ENCODE peak calls at places on chromosomes 6 and 20, in four cellular contexts. One of them, this sample, is unnamed.

GRCh38 chr6:109961666-109962065 is 16.4 kb upstream of the GPR6 start:
- DNase-seq in MCF 10A: peak; percentile 39
- DNase-seq in AG04450: no peak
- DNase-seq in H9: no peak
- DNase-seq in this sample: no peak

GRCh38 chr6:43301081-43301870 is 3.2 kb downstream of the SLC22A7 start:
- DNase-seq in MCF 10A: no peak
- DNase-seq in AG04450: no peak
- DNase-seq in H9: no peak
- DNase-seq in this sample: peak; percentile 40

GRCh38 chr6:42136508-42137191 is 5.8 kb downstream of the C6orf132 start:
- DNase-seq in MCF 10A: peak; percentile 53
- DNase-seq in AG04450: peak; percentile 42
- DNase-seq in H9: peak; percentile 89
- DNase-seq in this sample: peak; percentile 92

GRCh38 chr6:158500016-158500735 is 59.7 kb upstream of the TMEM181 start:
- DNase-seq in MCF 10A: peak; percentile 49
- DNase-seq in AG04450: no peak
- DNase-seq in H9: no peak
- DNase-seq in this sample: no peak

GRCh38 chr6:147560670-147561069 is 52.2 kb downstream of the SAMD5 start:
- DNase-seq in MCF 10A: no peak
- DNase-seq in AG04450: no peak
- DNase-seq in H9: no peak
- DNase-seq in this sample: no peak

GRCh38 chr20:16528078-16528477 is 45.2 kb downstream of the KIF16B start:
- DNase-seq in MCF 10A: peak; percentile 94
- DNase-seq in AG04450: peak; percentile 84
- DNase-seq in H9: no peak
- DNase-seq in this sample: peak; percentile 87

GRCh38 chr20:11305406-11305805 is 612.3 kb upstream of the BTBD3 start:
- DNase-seq in MCF 10A: no peak
- DNase-seq in AG04450: no peak
- DNase-seq in H9: peak; percentile 35
- DNase-seq in this sample: no peak

GRCh38 chr20:23596856-23597255 is 8.9 kb downstream of the CST9 start:
- DNase-seq in MCF 10A: peak; percentile 32
- DNase-seq in AG04450: no peak
- DNase-seq in H9: no peak
- DNase-seq in this sample: no peak

GRCh38 chr6:150573041-150573681 is 26.5 kb upstream of the PLEKHG1 start:
- DNase-seq in MCF 10A: no peak
- DNase-seq in AG04450: no peak
- DNase-seq in H9: no peak
- DNase-seq in this sample: peak; percentile 89

GRCh38 chr20:31239139-31239538 is 18.3 kb upstream of the DEFB115 start:
- DNase-seq in MCF 10A: no peak
- DNase-seq in AG04450: no peak
- DNase-seq in H9: no peak
- DNase-seq in this sample: no peak

GRCh38 chr6:134822920-134823430 is 126.9 kb downstream of the ALDH8A1 start:
- DNase-seq in MCF 10A: peak; percentile 88
- DNase-seq in AG04450: peak; percentile 66
- DNase-seq in H9: peak; percentile 74
- DNase-seq in this sample: peak; percentile 89

GRCh38 chr6:37938909-37939308 is 119.4 kb downstream of the ZFAND3 start:
- DNase-seq in MCF 10A: no peak
- DNase-seq in AG04450: no peak
- DNase-seq in H9: no peak
- DNase-seq in this sample: no peak

GRCh38 chr6:140320081-140320798 is 945.8 kb upstream of the CITED2 start:
- DNase-seq in MCF 10A: no peak
- DNase-seq in AG04450: peak; percentile 4
- DNase-seq in H9: no peak
- DNase-seq in this sample: no peak

GRCh38 chr20:21693322-21693721 is 12.1 kb upstream of the PAX1 start:
- DNase-seq in MCF 10A: peak; percentile 9
- DNase-seq in AG04450: no peak
- DNase-seq in H9: peak; percentile 73
- DNase-seq in this sample: no peak

GRCh38 chr20:10658051-10658823 is 15.6 kb downstream of the JAG1 start:
- DNase-seq in MCF 10A: no peak
- DNase-seq in AG04450: no peak
- DNase-seq in H9: no peak
- DNase-seq in this sample: no peak

GRCh38 chr6:160952633-160953281 is 38.8 kb upstream of the MAP3K4 start:
- DNase-seq in MCF 10A: peak; percentile 58
- DNase-seq in AG04450: no peak
- DNase-seq in H9: no peak
- DNase-seq in this sample: no peak

GRCh38 chr6:5012531-5012930 is 8.7 kb upstream of the RPP40 start:
- DNase-seq in MCF 10A: no peak
- DNase-seq in AG04450: no peak
- DNase-seq in H9: no peak
- DNase-seq in this sample: no peak

GRCh38 chr6:144158133-144158532 is 7.8 kb downstream of the STX11 start:
- DNase-seq in MCF 10A: peak; percentile 79
- DNase-seq in AG04450: peak; percentile 29
- DNase-seq in H9: no peak
- DNase-seq in this sample: peak; percentile 91

GRCh38 chr6:34142599-34142998 is 3.3 kb downstream of the GRM4 start:
- DNase-seq in MCF 10A: no peak
- DNase-seq in AG04450: no peak
- DNase-seq in H9: peak; percentile 81
- DNase-seq in this sample: peak; percentile 80

GRCh38 chr6:80742481-80742880 is 636.0 kb downstream of the BCKDHB start:
- DNase-seq in MCF 10A: peak; percentile 47
- DNase-seq in AG04450: no peak
- DNase-seq in H9: no peak
- DNase-seq in this sample: no peak

GRCh38 chr6:34031567-34032383 is 114.1 kb downstream of the GRM4 start:
- DNase-seq in MCF 10A: no peak
- DNase-seq in AG04450: no peak
- DNase-seq in H9: no peak
- DNase-seq in this sample: no peak

GRCh38 chr20:4470375-4470774 is 251.3 kb upstream of the PRND start:
- DNase-seq in MCF 10A: no peak
- DNase-seq in AG04450: peak; percentile 71
- DNase-seq in H9: no peak
- DNase-seq in this sample: no peak

GRCh38 chr6:52598123-52598823 is 21.4 kb upstream of the TRAM2 start:
- DNase-seq in MCF 10A: peak; percentile 52
- DNase-seq in AG04450: no peak
- DNase-seq in H9: peak; percentile 89
- DNase-seq in this sample: peak; percentile 91

GRCh38 chr20:24423794-24424307 is 45.6 kb upstream of the SYNDIG1 start:
- DNase-seq in MCF 10A: no peak
- DNase-seq in AG04450: no peak
- DNase-seq in H9: no peak
- DNase-seq in this sample: no peak

GRCh38 chr20:51221791-51222408 is 199.0 kb upstream of the KCNG1 start:
- DNase-seq in MCF 10A: peak; percentile 83
- DNase-seq in AG04450: peak; percentile 11
- DNase-seq in H9: peak; percentile 72
- DNase-seq in this sample: peak; percentile 91

GRCh38 chr6:47477497-47478232 is at the start of gene CD2AP:
- DNase-seq in MCF 10A: peak; percentile 88
- DNase-seq in AG04450: peak; percentile 37
- DNase-seq in H9: peak; percentile 97
- DNase-seq in this sample: peak; percentile 97

GRCh38 chr20:12970372-12970821 is 38.4 kb upstream of the SPTLC3 start:
- DNase-seq in MCF 10A: peak; percentile 56
- DNase-seq in AG04450: peak; percentile 16
- DNase-seq in H9: no peak
- DNase-seq in this sample: no peak

GRCh38 chr20:39523405-39523804 is 561.3 kb downstream of the DHX35 start:
- DNase-seq in MCF 10A: no peak
- DNase-seq in AG04450: no peak
- DNase-seq in H9: no peak
- DNase-seq in this sample: no peak

GRCh38 chr20:58986968-58987517 is 6.0 kb downstream of the NELFCD start:
- DNase-seq in MCF 10A: no peak
- DNase-seq in AG04450: no peak
- DNase-seq in H9: no peak
- DNase-seq in this sample: peak; percentile 12

GRCh38 chr6:68691120-68691519 is 56.0 kb downstream of the ADGRB3 start:
- DNase-seq in MCF 10A: no peak
- DNase-seq in AG04450: no peak
- DNase-seq in H9: no peak
- DNase-seq in this sample: no peak

GRCh38 chr6:111478749-111479148 is 4.3 kb downstream of the REV3L start:
- DNase-seq in MCF 10A: peak; percentile 73
- DNase-seq in AG04450: no peak
- DNase-seq in H9: no peak
- DNase-seq in this sample: no peak

GRCh38 chr6:131257104-131257503 is 121.8 kb downstream of the AKAP7 start:
- DNase-seq in MCF 10A: no peak
- DNase-seq in AG04450: no peak
- DNase-seq in H9: no peak
- DNase-seq in this sample: no peak

GRCh38 chr6:49923826-49924225 is 40.1 kb downstream of the DEFB114 start:
- DNase-seq in MCF 10A: peak; percentile 10
- DNase-seq in AG04450: no peak
- DNase-seq in H9: peak; percentile 43
- DNase-seq in this sample: no peak